ENCODE peak calls at places on chromosome 13, in seven cellular contexts. One of them, this sample, is unnamed.

GRCh38 chr13:61202042-61202441 is 213.6 kb downstream of the PCDH20 start:
- DNase-seq in A549: no peak
- DNase-seq in GM12865: no peak
- DNase-seq in ureter: no peak
- DNase-seq in effector CD4-positive, alpha-beta T cell: no peak
- DNase-seq in sciatic nerve: no peak
- DNase-seq in HEK293T: no peak
- DNase-seq in this sample: no peak

GRCh38 chr13:48994731-48995130 is 19.0 kb downstream of the FNDC3A start:
- DNase-seq in A549: no peak
- DNase-seq in sciatic nerve: no peak
- DNase-seq in effector CD4-positive, alpha-beta T cell: no peak
- DNase-seq in GM12865: peak; percentile 27
- DNase-seq in ureter: no peak
- DNase-seq in HEK293T: no peak
- DNase-seq in this sample: no peak

GRCh38 chr13:79987323-79987722 is 353.6 kb downstream of the SPRY2 start:
- DNase-seq in effector CD4-positive, alpha-beta T cell: no peak
- DNase-seq in A549: no peak
- DNase-seq in sciatic nerve: no peak
- DNase-seq in GM12865: no peak
- DNase-seq in HEK293T: no peak
- DNase-seq in ureter: no peak
- DNase-seq in this sample: no peak

GRCh38 chr13:110308377-110309158 is 1.5 kb downstream of the COL4A2 start:
- DNase-seq in ureter: no peak
- DNase-seq in effector CD4-positive, alpha-beta T cell: no peak
- DNase-seq in sciatic nerve: peak; percentile 69
- DNase-seq in GM12865: no peak
- DNase-seq in HEK293T: no peak
- DNase-seq in A549: peak; percentile 24
- DNase-seq in this sample: no peak

GRCh38 chr13:23509781-23510543 is 60.2 kb upstream of the TNFRSF19 start:
- DNase-seq in sciatic nerve: no peak
- DNase-seq in GM12865: no peak
- DNase-seq in ureter: no peak
- DNase-seq in HEK293T: no peak
- DNase-seq in A549: no peak
- DNase-seq in effector CD4-positive, alpha-beta T cell: no peak
- DNase-seq in this sample: no peak

GRCh38 chr13:44498969-44499368 is 77.2 kb downstream of the TSC22D1 start:
- DNase-seq in A549: no peak
- DNase-seq in sciatic nerve: no peak
- DNase-seq in HEK293T: no peak
- DNase-seq in effector CD4-positive, alpha-beta T cell: no peak
- DNase-seq in GM12865: no peak
- DNase-seq in ureter: no peak
- DNase-seq in this sample: no peak

GRCh38 chr13:99806671-99807070 is 164.9 kb downstream of the ZIC5 start:
- DNase-seq in A549: no peak
- DNase-seq in ureter: no peak
- DNase-seq in HEK293T: no peak
- DNase-seq in sciatic nerve: no peak
- DNase-seq in effector CD4-positive, alpha-beta T cell: no peak
- DNase-seq in GM12865: no peak
- DNase-seq in this sample: no peak

GRCh38 chr13:34700155-34700554 is 241.9 kb upstream of the NBEA start:
- DNase-seq in sciatic nerve: no peak
- DNase-seq in A549: no peak
- DNase-seq in HEK293T: no peak
- DNase-seq in ureter: no peak
- DNase-seq in effector CD4-positive, alpha-beta T cell: no peak
- DNase-seq in GM12865: no peak
- DNase-seq in this sample: no peak

GRCh38 chr13:43884221-43884620 is 4.5 kb downstream of the LACC1 start:
- DNase-seq in HEK293T: no peak
- DNase-seq in effector CD4-positive, alpha-beta T cell: no peak
- DNase-seq in sciatic nerve: no peak
- DNase-seq in A549: no peak
- DNase-seq in ureter: no peak
- DNase-seq in GM12865: no peak
- DNase-seq in this sample: no peak

GRCh38 chr13:68897331-68897730 is 1210.3 kb upstream of the ATXN8OS start:
- DNase-seq in A549: no peak
- DNase-seq in HEK293T: no peak
- DNase-seq in ureter: no peak
- DNase-seq in GM12865: no peak
- DNase-seq in sciatic nerve: no peak
- DNase-seq in effector CD4-positive, alpha-beta T cell: no peak
- DNase-seq in this sample: no peak

GRCh38 chr13:92436927-92437326 is 789.7 kb upstream of the GPC6 start:
- DNase-seq in A549: no peak
- DNase-seq in effector CD4-positive, alpha-beta T cell: no peak
- DNase-seq in sciatic nerve: no peak
- DNase-seq in HEK293T: no peak
- DNase-seq in GM12865: no peak
- DNase-seq in ureter: no peak
- DNase-seq in this sample: no peak

GRCh38 chr13:35838356-35838755 is 292.8 kb downstream of the DCLK1 start:
- DNase-seq in A549: no peak
- DNase-seq in sciatic nerve: no peak
- DNase-seq in HEK293T: no peak
- DNase-seq in ureter: no peak
- DNase-seq in effector CD4-positive, alpha-beta T cell: no peak
- DNase-seq in GM12865: no peak
- DNase-seq in this sample: no peak

GRCh38 chr13:86464193-86464592 is 665.0 kb upstream of the SLITRK6 start:
- DNase-seq in HEK293T: peak; percentile 21
- DNase-seq in effector CD4-positive, alpha-beta T cell: no peak
- DNase-seq in A549: peak; percentile 4
- DNase-seq in ureter: no peak
- DNase-seq in sciatic nerve: no peak
- DNase-seq in GM12865: no peak
- DNase-seq in this sample: no peak

GRCh38 chr13:62512194-62513141 is 1096.8 kb upstream of the PCDH20 start:
- DNase-seq in sciatic nerve: no peak
- DNase-seq in A549: peak; percentile 55
- DNase-seq in HEK293T: peak; percentile 85
- DNase-seq in GM12865: peak; percentile 80
- DNase-seq in effector CD4-positive, alpha-beta T cell: no peak
- DNase-seq in ureter: no peak
- DNase-seq in this sample: no peak

GRCh38 chr13:25973085-25973484 is 78.7 kb downstream of the SHISA2 start:
- DNase-seq in effector CD4-positive, alpha-beta T cell: no peak
- DNase-seq in A549: no peak
- DNase-seq in GM12865: no peak
- DNase-seq in ureter: no peak
- DNase-seq in sciatic nerve: no peak
- DNase-seq in HEK293T: no peak
- DNase-seq in this sample: no peak

GRCh38 chr13:36297600-36298338 is at the start of gene CCDC169:
- DNase-seq in sciatic nerve: peak; percentile 80
- DNase-seq in effector CD4-positive, alpha-beta T cell: peak; percentile 17
- DNase-seq in GM12865: peak; percentile 40
- DNase-seq in A549: peak; percentile 42
- DNase-seq in HEK293T: peak; percentile 8
- DNase-seq in ureter: peak; percentile 77
- DNase-seq in this sample: peak; percentile 37

GRCh38 chr13:42137856-42138537 is 89.5 kb downstream of the DGKH start:
- DNase-seq in sciatic nerve: no peak
- DNase-seq in A549: no peak
- DNase-seq in GM12865: peak; percentile 38
- DNase-seq in HEK293T: no peak
- DNase-seq in effector CD4-positive, alpha-beta T cell: no peak
- DNase-seq in ureter: no peak
- DNase-seq in this sample: no peak

GRCh38 chr13:86572115-86572514 is 772.9 kb upstream of the SLITRK6 start:
- DNase-seq in A549: no peak
- DNase-seq in sciatic nerve: no peak
- DNase-seq in HEK293T: no peak
- DNase-seq in effector CD4-positive, alpha-beta T cell: no peak
- DNase-seq in ureter: no peak
- DNase-seq in GM12865: no peak
- DNase-seq in this sample: no peak

GRCh38 chr13:100395698-100396373 is 192.8 kb downstream of the GGACT start:
- DNase-seq in ureter: no peak
- DNase-seq in HEK293T: no peak
- DNase-seq in A549: no peak
- DNase-seq in sciatic nerve: no peak
- DNase-seq in effector CD4-positive, alpha-beta T cell: no peak
- DNase-seq in GM12865: no peak
- DNase-seq in this sample: no peak

GRCh38 chr13:105170438-105170837 is 1365.0 kb downstream of the EFNB2 start:
- DNase-seq in ureter: no peak
- DNase-seq in sciatic nerve: no peak
- DNase-seq in effector CD4-positive, alpha-beta T cell: no peak
- DNase-seq in A549: no peak
- DNase-seq in GM12865: no peak
- DNase-seq in HEK293T: no peak
- DNase-seq in this sample: no peak

GRCh38 chr13:90709329-90709728 is 638.2 kb upstream of the MIR17HG start:
- DNase-seq in sciatic nerve: no peak
- DNase-seq in ureter: no peak
- DNase-seq in GM12865: no peak
- DNase-seq in HEK293T: no peak
- DNase-seq in A549: no peak
- DNase-seq in effector CD4-positive, alpha-beta T cell: no peak
- DNase-seq in this sample: no peak

GRCh38 chr13:76976488-76976887 is 15.4 kb upstream of the CLN5 start:
- DNase-seq in A549: no peak
- DNase-seq in HEK293T: no peak
- DNase-seq in sciatic nerve: no peak
- DNase-seq in ureter: no peak
- DNase-seq in GM12865: no peak
- DNase-seq in effector CD4-positive, alpha-beta T cell: no peak
- DNase-seq in this sample: no peak

GRCh38 chr13:91123456-91124127 is 223.9 kb upstream of the MIR17HG start:
- DNase-seq in ureter: no peak
- DNase-seq in sciatic nerve: no peak
- DNase-seq in A549: no peak
- DNase-seq in GM12865: peak; percentile 5
- DNase-seq in effector CD4-positive, alpha-beta T cell: no peak
- DNase-seq in HEK293T: no peak
- DNase-seq in this sample: no peak

GRCh38 chr13:33245505-33245904 is 40.0 kb downstream of the STARD13 start:
- DNase-seq in ureter: no peak
- DNase-seq in A549: no peak
- DNase-seq in effector CD4-positive, alpha-beta T cell: no peak
- DNase-seq in HEK293T: no peak
- DNase-seq in sciatic nerve: no peak
- DNase-seq in GM12865: no peak
- DNase-seq in this sample: no peak

GRCh38 chr13:44710576-44710975 is 134.4 kb upstream of the TSC22D1 start:
- DNase-seq in sciatic nerve: no peak
- DNase-seq in effector CD4-positive, alpha-beta T cell: no peak
- DNase-seq in GM12865: peak; percentile 58
- DNase-seq in A549: peak; percentile 49
- DNase-seq in HEK293T: no peak
- DNase-seq in ureter: no peak
- DNase-seq in this sample: no peak

GRCh38 chr13:112771139-112771876 is 81.5 kb downstream of the ATP11A start:
- DNase-seq in GM12865: no peak
- DNase-seq in ureter: no peak
- DNase-seq in effector CD4-positive, alpha-beta T cell: no peak
- DNase-seq in A549: no peak
- DNase-seq in sciatic nerve: no peak
- DNase-seq in HEK293T: no peak
- DNase-seq in this sample: no peak

GRCh38 chr13:112674412-112675383 is 15.1 kb upstream of the ATP11A start:
- DNase-seq in A549: no peak
- DNase-seq in HEK293T: no peak
- DNase-seq in GM12865: peak; percentile 71
- DNase-seq in sciatic nerve: no peak
- DNase-seq in effector CD4-positive, alpha-beta T cell: no peak
- DNase-seq in ureter: no peak
- DNase-seq in this sample: no peak

GRCh38 chr13:21481359-21481758 is 22.3 kb upstream of the ZDHHC20 start:
- DNase-seq in sciatic nerve: no peak
- DNase-seq in A549: no peak
- DNase-seq in GM12865: no peak
- DNase-seq in ureter: no peak
- DNase-seq in HEK293T: no peak
- DNase-seq in effector CD4-positive, alpha-beta T cell: no peak
- DNase-seq in this sample: no peak

GRCh38 chr13:51523082-51523518 is 61.2 kb upstream of the WDFY2 start:
- DNase-seq in ureter: peak; percentile 57
- DNase-seq in A549: peak; percentile 76
- DNase-seq in HEK293T: no peak
- DNase-seq in sciatic nerve: no peak
- DNase-seq in effector CD4-positive, alpha-beta T cell: no peak
- DNase-seq in GM12865: no peak
- DNase-seq in this sample: peak; percentile 12

GRCh38 chr13:63198076-63198475 is 1782.4 kb upstream of the PCDH20 start:
- DNase-seq in HEK293T: no peak
- DNase-seq in A549: no peak
- DNase-seq in GM12865: no peak
- DNase-seq in effector CD4-positive, alpha-beta T cell: no peak
- DNase-seq in ureter: no peak
- DNase-seq in sciatic nerve: no peak
- DNase-seq in this sample: no peak

GRCh38 chr13:34257980-34258379 is 440.0 kb downstream of the RFC3 start:
- DNase-seq in effector CD4-positive, alpha-beta T cell: no peak
- DNase-seq in sciatic nerve: no peak
- DNase-seq in ureter: no peak
- DNase-seq in A549: no peak
- DNase-seq in HEK293T: no peak
- DNase-seq in GM12865: peak; percentile 1
- DNase-seq in this sample: no peak

GRCh38 chr13:46894534-46894906 is 2.3 kb downstream of the HTR2A start:
- DNase-seq in sciatic nerve: no peak
- DNase-seq in ureter: no peak
- DNase-seq in HEK293T: no peak
- DNase-seq in A549: no peak
- DNase-seq in GM12865: no peak
- DNase-seq in effector CD4-positive, alpha-beta T cell: no peak
- DNase-seq in this sample: no peak

GRCh38 chr13:38900188-38900587 is 90.4 kb downstream of the STOML3 start:
- DNase-seq in sciatic nerve: no peak
- DNase-seq in ureter: no peak
- DNase-seq in GM12865: no peak
- DNase-seq in effector CD4-positive, alpha-beta T cell: no peak
- DNase-seq in HEK293T: peak; percentile 27
- DNase-seq in A549: no peak
- DNase-seq in this sample: no peak

GRCh38 chr13:41678320-41678719 is 221.0 kb downstream of the RGCC start:
- DNase-seq in effector CD4-positive, alpha-beta T cell: no peak
- DNase-seq in sciatic nerve: no peak
- DNase-seq in A549: no peak
- DNase-seq in ureter: no peak
- DNase-seq in HEK293T: no peak
- DNase-seq in GM12865: no peak
- DNase-seq in this sample: no peak

GRCh38 chr13:76885203-76886004 is 801 bp downstream of the KCTD12 start:
- DNase-seq in effector CD4-positive, alpha-beta T cell: peak; percentile 31
- DNase-seq in GM12865: peak; percentile 86
- DNase-seq in HEK293T: peak; percentile 75
- DNase-seq in sciatic nerve: peak; percentile 88
- DNase-seq in ureter: peak; percentile 82
- DNase-seq in A549: peak; percentile 66
- DNase-seq in this sample: peak; percentile 51

GRCh38 chr13:85031771-85032170 is 767.4 kb downstream of the SLITRK6 start:
- DNase-seq in A549: no peak
- DNase-seq in HEK293T: no peak
- DNase-seq in GM12865: no peak
- DNase-seq in sciatic nerve: no peak
- DNase-seq in ureter: no peak
- DNase-seq in effector CD4-positive, alpha-beta T cell: no peak
- DNase-seq in this sample: no peak

GRCh38 chr13:99614465-99614885 is 113.2 kb downstream of the TM9SF2 start:
- DNase-seq in sciatic nerve: no peak
- DNase-seq in ureter: no peak
- DNase-seq in HEK293T: no peak
- DNase-seq in GM12865: peak; percentile 60
- DNase-seq in effector CD4-positive, alpha-beta T cell: no peak
- DNase-seq in A549: peak; percentile 53
- DNase-seq in this sample: no peak

GRCh38 chr13:85864963-85865530 is 65.8 kb upstream of the SLITRK6 start:
- DNase-seq in GM12865: peak; percentile 2
- DNase-seq in A549: peak; percentile 50
- DNase-seq in sciatic nerve: no peak
- DNase-seq in HEK293T: peak; percentile 58
- DNase-seq in ureter: no peak
- DNase-seq in effector CD4-positive, alpha-beta T cell: no peak
- DNase-seq in this sample: no peak